ENCODE peak calls at places on chromosomes 1 and 21, in seven cellular contexts. B, V, N, D, R, C and F are unnamed samples. For H3K4me1, the result is how much of the 10 kb centered on the place peaks cover.

GRCh38 chr1:86811539-86811938 is 102.4 kb downstream of the SELENOF start:
- DNase-seq in R (no peak), B (no peak), V (no peak), D (no peak), C (no peak), N (no peak), F (no peak)

GRCh38 chr21:14878971-14879370 is 185.8 kb downstream of the NRIP1 start:
- DNase-seq in D (no peak), R (no peak), C (no peak), B (no peak), V (no peak), N (no peak), F (no peak)

GRCh38 chr1:232416026-232416568 is 213.8 kb downstream of the SIPA1L2 start:
- DNase-seq in B (no peak), V (no peak), N (no peak), D (no peak), C (no peak), R (no peak), F (no peak)

GRCh38 chr1:1206376-1207253 is at the start of gene TNFRSF18:
- DNase-seq in D (no peak), N (peak), B (no peak), C (no peak), V (peak), R (no peak), F (no peak)

GRCh38 chr1:74363220-74363619 is 128.0 kb downstream of the TNNI3K start:
- DNase-seq in C (no peak), V (no peak), D (no peak), B (no peak), N (no peak), R (no peak), F (no peak)

GRCh38 chr1:23444104-23444533 is 19.6 kb upstream of the TCEA3 start:
- DNase-seq in B (peak), R (peak), V (no peak), C (peak), N (peak), D (peak), F (no peak)

GRCh38 chr21:30072496-30072895 is 94.1 kb downstream of the CLDN17 start:
- DNase-seq in V (no peak), N (no peak), C (no peak), B (peak), D (no peak), R (no peak), F (no peak)

GRCh38 chr21:36784942-36785341 is 86.0 kb downstream of the SIM2 start:
- DNase-seq in N (no peak), D (no peak), V (no peak), C (no peak), B (no peak), R (no peak), F (no peak)

GRCh38 chr1:180458807-180459206 is 43.6 kb downstream of the ACBD6 start:
- DNase-seq in B (no peak), D (no peak), C (no peak), V (no peak), R (no peak), N (no peak), F (no peak)

GRCh38 chr1:50368179-50369007 is 54.9 kb downstream of the DMRTA2 start:
- DNase-seq in B (peak), C (no peak), N (no peak), R (peak), V (peak), D (no peak), F (peak)

GRCh38 chr21:35628331-35628730 is 432.0 kb downstream of the SETD4 start:
- DNase-seq in N (no peak), B (no peak), C (no peak), V (no peak), R (no peak), D (no peak), F (no peak)

GRCh38 chr1:227234998-227235405 is 83.3 kb downstream of the CDC42BPA start:
- DNase-seq in B (peak), V (peak), R (peak), D (no peak), C (no peak), N (no peak), F (no peak)

GRCh38 chr1:24199291-24199900 is 12.3 kb upstream of the IFNLR1 start:
- DNase-seq in R (peak), D (no peak), C (peak), B (peak), V (peak), N (no peak), F (peak)

GRCh38 chr1:31663622-31664452 is 19.2 kb upstream of the PEF1 start:
- DNase-seq in V (peak), R (peak), N (peak), B (peak), D (peak), C (peak), F (peak)

GRCh38 chr1:53309802-53310201 is 18.1 kb downstream of the LRP8 start:
- DNase-seq in B (no peak), D (no peak), R (no peak), N (no peak), C (no peak), V (no peak), F (no peak)

GRCh38 chr21:44306926-44307687 is 7.3 kb downstream of the PFKL start:
- DNase-seq in B (no peak), C (no peak), R (peak), D (no peak), V (no peak), N (no peak), F (no peak)

GRCh38 chr1:69567847-69568434 is at the start of gene LRRC7:
- DNase-seq in D (peak), R (no peak), V (no peak), C (no peak), N (no peak), B (peak), F (no peak)

GRCh38 chr1:239185245-239185619 is 201.1 kb upstream of the CHRM3 start:
- DNase-seq in R (no peak), N (no peak), V (no peak), C (no peak), B (no peak), D (no peak), F (no peak)

GRCh38 chr21:44656868-44657267 is 864 bp upstream of the KRTAP12-3 start:
- DNase-seq in C (no peak), B (no peak), D (no peak), V (no peak), R (no peak), N (no peak), F (no peak)

GRCh38 chr21:42112857-42113256 is 41.7 kb downstream of the UMODL1 start:
- DNase-seq in C (no peak), V (no peak), R (peak), D (no peak), N (no peak), B (peak), F (no peak)

GRCh38 chr21:38186869-38187268 is 69.9 kb upstream of the KCNJ15 start:
- DNase-seq in D (no peak), V (no peak), N (no peak), R (no peak), C (no peak), B (no peak), F (no peak)

GRCh38 chr21:41726970-41727783 is 39.7 kb downstream of the RIPK4 start:
- DNase-seq in N (no peak), V (peak), D (no peak), C (peak), R (peak), B (peak), F (no peak)

GRCh38 chr1:243944429-243945160 is 94.6 kb upstream of the AKT3 start:
- DNase-seq in D (no peak), N (no peak), R (peak), V (no peak), C (no peak), B (peak), F (no peak)

GRCh38 chr1:29424266-29424665 is 187.9 kb downstream of the PTPRU start:
- DNase-seq in B (no peak), C (no peak), N (no peak), R (no peak), V (no peak), D (no peak), F (no peak)

GRCh38 chr1:119275145-119275929 is 93.2 kb upstream of the HAO2 start:
- DNase-seq in D (no peak), N (no peak), V (peak), C (peak), B (peak), R (peak), F (peak)

GRCh38 chr21:31203371-31204054 is 140.5 kb downstream of the TIAM1 start:
- DNase-seq in V (peak), C (no peak), D (no peak), N (no peak), R (peak), B (peak), F (no peak)

GRCh38 chr1:224432672-224433040 is 1.9 kb downstream of the WDR26 start:
- DNase-seq in V (no peak), R (no peak), D (no peak), B (peak), N (no peak), C (no peak), F (no peak)

DNA sequence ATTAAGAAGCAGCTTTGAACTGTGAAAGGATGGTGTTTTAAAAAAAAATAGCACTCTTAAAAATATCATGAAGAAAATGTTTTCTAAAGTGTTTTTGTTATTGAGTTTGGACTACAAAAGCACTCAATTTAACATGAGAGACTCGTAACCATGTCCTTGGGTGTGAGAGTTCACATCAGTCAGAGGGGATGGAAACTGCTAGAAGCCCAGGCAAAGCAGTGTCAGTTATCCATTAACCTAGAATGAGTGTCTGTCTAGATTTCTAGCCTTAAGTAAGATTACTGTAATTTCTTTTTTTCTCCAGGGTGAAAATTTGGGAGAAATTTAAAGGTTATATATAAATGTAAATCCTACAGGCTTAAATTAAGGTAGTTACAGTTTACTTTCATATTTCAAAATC is 31.7 kb downstream of the SLC5A9 start:
- DNase-seq in N (no peak), D (no peak), V (no peak), C (no peak), B (no peak), R (no peak), F (no peak)
- H3K27ac ChIP-seq in N (no peak), D (no peak), V (no peak), C (no peak), B (no peak), R (no peak), F (no peak)

DNA sequence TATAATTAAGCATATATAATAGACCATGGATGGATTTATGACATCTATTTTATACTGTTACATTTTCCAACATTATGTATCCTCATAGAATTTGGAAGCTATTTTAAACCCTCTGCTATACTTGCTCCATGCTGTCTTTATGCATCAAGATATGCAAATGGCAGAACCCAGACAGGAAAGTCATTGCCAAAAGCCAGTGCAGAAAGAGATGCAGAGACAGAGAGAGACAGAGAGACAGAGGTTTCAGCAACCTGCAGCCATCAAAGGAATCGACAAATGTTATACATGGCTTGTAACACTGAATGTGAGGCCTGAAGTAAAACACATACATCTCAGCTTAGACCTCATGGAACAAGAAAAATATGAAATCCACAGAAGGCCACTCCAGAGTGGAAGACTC is 7.5 kb upstream of the PTPRC start:
- DNase-seq in N (no peak), R (no peak), D (no peak), C (no peak), V (no peak), B (no peak), F (no peak)
- H3K4me1 ChIP-seq in N (under half), R (under half), D (under half), C (under half), V (under half), B (under half), F (half or more)

GRCh38 chr1:93690921-93691789 is 9.5 kb upstream of the BCAR3 start:
- DNase-seq in V (no peak), B (no peak), C (no peak), R (no peak), D (no peak), N (no peak), F (no peak)
- H3K27ac ChIP-seq in V (no peak), B (no peak), C (no peak), R (no peak), D (no peak), N (no peak), F (no peak)

GRCh38 chr1:99691175-99691574 is 45.3 kb downstream of the PALMD start:
- DNase-seq in D (no peak), V (no peak), C (no peak), R (no peak), B (peak), N (no peak), F (no peak)

GRCh38 chr1:99680258-99680657 is 34.3 kb downstream of the PALMD start:
- DNase-seq in V (no peak), D (no peak), B (peak), C (no peak), N (no peak), R (peak), F (no peak)

GRCh38 chr1:99682291-99682751 is 36.4 kb downstream of the PALMD start:
- DNase-seq in N (no peak), B (peak), C (no peak), V (no peak), D (no peak), R (peak), F (no peak)

GRCh38 chr1:99681583-99681982 is 35.7 kb downstream of the PALMD start:
- DNase-seq in V (no peak), D (no peak), B (peak), N (no peak), R (no peak), C (no peak), F (no peak)

DNA sequence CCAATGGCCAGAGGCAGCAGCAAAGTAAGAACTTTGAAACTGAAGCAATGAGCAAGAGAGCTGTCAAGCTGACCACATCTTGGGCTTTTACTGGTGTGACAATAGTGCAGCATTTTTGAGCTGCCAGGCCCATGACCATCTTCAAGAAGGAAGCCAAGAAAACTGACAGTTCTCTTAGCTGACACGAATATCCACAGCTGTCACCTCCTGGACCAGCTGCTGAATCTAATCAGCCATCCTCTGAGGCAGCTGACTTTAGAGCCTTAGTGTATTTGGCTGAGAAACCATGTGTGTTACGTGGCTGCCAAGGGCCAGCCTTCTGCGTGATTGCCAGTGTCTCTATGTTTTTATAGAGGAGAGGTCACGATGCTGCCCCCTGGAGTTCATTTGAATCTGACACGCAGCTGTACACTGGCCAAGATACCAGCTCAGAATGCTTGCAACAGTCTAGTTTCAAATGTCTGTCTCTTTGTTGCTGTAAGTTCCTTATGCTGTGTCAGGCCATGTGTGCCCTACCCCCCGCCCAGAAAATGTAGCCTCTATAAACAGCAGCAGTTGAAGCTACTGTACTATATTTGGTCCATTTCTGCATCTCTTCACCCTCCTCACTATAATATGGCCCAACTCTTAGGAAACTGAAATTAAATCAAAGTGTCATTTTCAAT is 39.7 kb downstream of the PALMD start:
- DNase-seq in R (peak), V (peak), N (peak), D (peak), C (peak), B (peak), F (peak)
- H3K4me1 ChIP-seq in R (under half), V (under half), N (under half), D (under half), C (under half), B (under half), F (under half)

GRCh38 chr1:222919478-222919865 is 104.6 kb downstream of the DISP1 start:
- DNase-seq in C (no peak), D (no peak), R (peak), V (no peak), B (no peak), N (no peak), F (no peak)

GRCh38 chr1:222918746-222919477 is 104.1 kb downstream of the DISP1 start:
- DNase-seq in D (no peak), B (no peak), N (no peak), R (no peak), V (no peak), C (no peak), F (no peak)

GRCh38 chr1:222921951-222922350 is 107.1 kb downstream of the DISP1 start:
- DNase-seq in R (no peak), D (no peak), C (no peak), N (no peak), B (no peak), V (no peak), F (no peak)

GRCh38 chr1:222923506-222923905 is 108.7 kb downstream of the DISP1 start:
- DNase-seq in D (no peak), V (no peak), C (no peak), B (peak), R (peak), N (no peak), F (no peak)

GRCh38 chr1:222920169-222920568 is 105.3 kb downstream of the DISP1 start:
- DNase-seq in D (no peak), V (no peak), B (no peak), N (no peak), R (no peak), C (no peak), F (no peak)
- H3K27ac ChIP-seq in D (no peak), V (no peak), B (no peak), N (no peak), R (no peak), C (no peak), F (no peak)

GRCh38 chr1:116502915-116503314 is 67.9 kb downstream of the CD58 start:
- DNase-seq in V (no peak), D (no peak), C (no peak), N (no peak), B (no peak), R (no peak), F (no peak)

GRCh38 chr1:116503535-116504307 is 67.1 kb downstream of the CD58 start:
- DNase-seq in C (no peak), R (no peak), B (no peak), V (no peak), N (no peak), D (no peak), F (peak)

GRCh38 chr1:116501870-116502244 is 69.0 kb downstream of the CD58 start:
- DNase-seq in N (no peak), C (no peak), V (no peak), B (no peak), D (no peak), R (no peak), F (no peak)

GRCh38 chr1:116506132-116507004 is 64.5 kb downstream of the CD58 start:
- DNase-seq in V (no peak), N (no peak), D (no peak), C (no peak), B (no peak), R (no peak), F (no peak)

GRCh38 chr1:116504308-116505156 is 66.3 kb downstream of the CD58 start:
- DNase-seq in R (peak), V (no peak), B (peak), D (peak), N (peak), C (peak), F (peak)
- H3K4me1 ChIP-seq in R (under half), V (half or more), B (under half), D (under half), N (under half), C (under half), F (half or more)

GRCh38 chr1:55623339-55623738 is 408.2 kb upstream of the USP24 start:
- DNase-seq in C (no peak), D (no peak), V (no peak), N (no peak), R (peak), B (peak), F (no peak)
- H3K27ac ChIP-seq in C (no peak), D (no peak), V (no peak), N (no peak), R (peak), B (no peak), F (no peak)

GRCh38 chr1:39269791-39270342 is 65.4 kb downstream of the MACF1 start:
- DNase-seq in B (peak), N (no peak), C (no peak), V (no peak), D (no peak), R (peak), F (no peak)

GRCh38 chr1:39270368-39270767 is 65.9 kb downstream of the MACF1 start:
- DNase-seq in B (no peak), V (no peak), D (no peak), N (no peak), C (no peak), R (no peak), F (no peak)

GRCh38 chr1:39268906-39269305 is 64.4 kb downstream of the MACF1 start:
- DNase-seq in V (no peak), D (no peak), N (no peak), B (no peak), R (peak), C (no peak), F (no peak)

GRCh38 chr1:39268112-39268581 is 63.7 kb downstream of the MACF1 start:
- DNase-seq in V (no peak), R (peak), N (no peak), B (peak), D (no peak), C (peak), F (peak)

DNA sequence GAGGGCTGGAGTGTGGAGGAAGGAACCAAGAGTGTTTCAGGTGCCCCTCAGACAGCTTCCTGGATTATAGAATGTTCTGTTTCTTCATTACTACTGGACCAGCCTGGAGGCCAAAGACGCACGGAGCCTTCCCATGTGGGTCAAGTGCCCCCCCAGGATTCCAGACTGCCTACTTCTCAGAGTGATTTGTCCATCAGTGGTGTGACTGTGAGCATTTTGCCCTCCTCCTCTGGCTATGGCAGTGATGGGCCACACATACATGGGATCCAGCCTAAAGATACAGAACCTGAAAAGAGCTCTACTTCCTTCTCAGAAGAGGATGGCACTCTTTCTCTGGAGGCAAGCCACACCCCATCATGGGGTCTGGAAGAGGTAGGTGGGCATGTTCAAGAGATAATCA is 64.9 kb downstream of the MACF1 start:
- DNase-seq in R (no peak), B (no peak), C (no peak), N (no peak), D (no peak), V (no peak), F (no peak)
- H3K4me1 ChIP-seq in R (under half), B (under half), C (under half), N (half or more), D (half or more), V (under half), F (half or more)